ENCODE peak calls at places on chromosomes 3 and 15, in four cellular contexts. R is kidney epithelial cell; F is CD8-positive, alpha-beta memory T cell; J is adipocyte. B is an unnamed sample.

GRCh38 chr3:35521196-35521595 is 118.1 kb upstream of the ARPP21 start:
- DNase-seq in F (no peak), J (no peak), R (no peak), B (no peak)

GRCh38 chr3:197353867-197354180 is 55.4 kb upstream of the DLG1 start:
- DNase-seq in J (peak; percentile 24), F (no peak), R (no peak), B (peak; percentile 78)

GRCh38 chr3:66453525-66454463 is 47.0 kb downstream of the LRIG1 start:
- DNase-seq in R (no peak), F (no peak), J (no peak), B (no peak)

GRCh38 chr3:10274601-10275000 is 18.1 kb downstream of the GHRL start:
- DNase-seq in F (no peak), R (no peak), J (no peak), B (no peak)

GRCh38 chr3:52385157-52385556 is 59.7 kb downstream of the SEMA3G start:
- DNase-seq in J (peak; percentile 25), R (peak; percentile 14), F (no peak), B (peak; percentile 5)

GRCh38 chr3:61613666-61614065 is 52.3 kb downstream of the PTPRG start:
- DNase-seq in J (no peak), R (no peak), F (no peak), B (no peak)

GRCh38 chr3:73052857-73053256 is 8.6 kb upstream of the EBLN2 start:
- DNase-seq in J (no peak), F (no peak), R (no peak), B (no peak)

GRCh38 chr15:89112341-89112971 is 24.2 kb downstream of the ABHD2 start:
- DNase-seq in R (no peak), J (peak; percentile 56), F (no peak), B (peak; percentile 78)

GRCh38 chr3:122903171-122903570 is 108.3 kb downstream of the SLC49A4 start:
- DNase-seq in J (no peak), F (no peak), R (no peak), B (no peak)

GRCh38 chr3:122902326-122902725 is 107.5 kb downstream of the SLC49A4 start:
- DNase-seq in F (no peak), J (no peak), R (no peak), B (no peak)

GRCh38 chr3:122911901-122912300 is 115.7 kb downstream of the SEMA5B start:
- DNase-seq in F (no peak), R (no peak), J (no peak), B (no peak)

GRCh38 chr3:122908251-122908650 is 113.4 kb downstream of the SLC49A4 start:
- DNase-seq in J (no peak), F (no peak), R (no peak), B (no peak)

DNA sequence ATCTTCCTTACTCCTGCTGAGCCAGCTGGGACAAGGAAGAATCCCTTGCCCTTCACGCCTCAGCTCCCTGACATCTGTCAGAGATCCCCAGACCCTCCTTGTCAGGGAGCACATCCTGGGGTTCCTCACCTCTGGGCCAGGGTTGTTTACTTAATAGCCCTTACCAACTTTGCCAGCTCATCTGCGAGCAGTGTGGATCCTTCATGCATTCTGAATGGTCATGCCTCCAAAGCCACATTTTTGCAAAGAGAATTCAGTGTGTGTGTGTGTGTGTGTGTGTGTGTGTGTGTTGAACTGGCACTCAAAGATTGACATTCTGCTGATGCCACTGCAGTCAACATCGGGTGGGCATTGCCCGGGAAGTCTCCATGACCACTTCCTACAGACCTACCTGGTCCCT is 112.6 kb downstream of the SLC49A4 start:
- DNase-seq in R (no peak), J (no peak), F (no peak), B (no peak)
- H3K27me3 ChIP-seq in R (peaks cover 10% of the 10 kb centered on the region), J (peaks cover 34% of the 10 kb centered on the region), F (peaks cover 4% of the 10 kb centered on the region), B (no peaks in the 10 kb centered on the region)

GRCh38 chr3:181715601-181716340 is 4.0 kb downstream of the SOX2 start:
- DNase-seq in J (no peak), R (no peak), F (no peak), B (no peak)
- H3K4me3 ChIP-seq in J (no peak overlapping the region), R (no peak overlapping the region), F (no peak overlapping the region), B (no peak overlapping the region)

GRCh38 chr3:65439641-65440040 is 599.1 kb downstream of the MAGI1 start:
- DNase-seq in F (no peak), J (peak; percentile 87), R (peak; percentile 18), B (peak; percentile 12)

GRCh38 chr3:65438612-65439011 is 600.1 kb downstream of the MAGI1 start:
- DNase-seq in J (no peak), F (no peak), R (no peak), B (no peak)

GRCh38 chr3:65436580-65436979 is 602.1 kb downstream of the MAGI1 start:
- DNase-seq in J (peak; percentile 33), F (no peak), R (no peak), B (no peak)

GRCh38 chr3:65433480-65433879 is 605.2 kb downstream of the MAGI1 start:
- DNase-seq in F (no peak), J (no peak), R (no peak), B (no peak)

GRCh38 chr3:65438096-65438495 is 600.6 kb downstream of the MAGI1 start:
- DNase-seq in R (no peak), F (no peak), J (no peak), B (no peak)
- H3K36me3 ChIP-seq in R (no peaks in the 10 kb centered on the region), F (no peaks in the 10 kb centered on the region), J (peaks cover 51% of the 10 kb centered on the region), B (no peaks in the 10 kb centered on the region)

GRCh38 chr3:13251166-13251892 is 168.8 kb downstream of the NUP210 start:
- DNase-seq in R (no peak), F (no peak), J (no peak), B (no peak)

GRCh38 chr3:13252207-13252606 is 167.9 kb downstream of the NUP210 start:
- DNase-seq in J (no peak), F (no peak), R (no peak), B (no peak)

GRCh38 chr3:13253208-13253937 is 166.7 kb downstream of the NUP210 start:
- DNase-seq in F (no peak), R (no peak), J (no peak), B (no peak)

GRCh38 chr3:13256845-13257244 is 163.3 kb downstream of the NUP210 start:
- DNase-seq in R (no peak), F (no peak), J (no peak), B (no peak)

GRCh38 chr3:13254028-13254951 is 165.8 kb downstream of the NUP210 start:
- DNase-seq in J (no peak), R (no peak), F (no peak), B (no peak)
- H3K27me3 ChIP-seq in J (peaks cover 57% of the 10 kb centered on the region), R (peaks cover 24% of the 10 kb centered on the region), F (peaks cover 3% of the 10 kb centered on the region), B (no peaks in the 10 kb centered on the region)

DNA sequence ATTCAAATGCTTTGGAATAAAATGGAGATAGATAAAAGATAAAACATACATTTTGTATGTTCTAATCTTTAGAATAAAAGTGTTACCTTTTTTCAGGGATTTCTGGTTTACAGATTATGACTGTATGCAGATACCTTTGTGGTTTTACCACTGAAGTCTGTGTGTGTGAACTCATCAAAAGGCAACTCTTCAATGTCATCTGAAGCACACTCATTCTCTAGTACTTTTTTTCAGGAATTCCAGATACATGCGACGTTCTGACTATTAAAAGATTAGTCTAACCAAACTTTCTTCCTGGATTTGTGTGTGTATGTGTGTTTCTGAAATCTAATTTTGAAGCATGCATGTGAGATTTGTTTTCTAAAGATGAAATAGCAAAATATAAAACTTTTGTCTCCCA is 188.6 kb downstream of the NLGN1 start:
- DNase-seq in R (no peak), J (peak; percentile 30), F (no peak), B (no peak)
- H3K4me3 ChIP-seq in R (no peak overlapping the region), J (no peak overlapping the region), F (no peak overlapping the region), B (peak overlapping the region; percentile 60)

GRCh38 chr3:142484912-142485435 is 37.1 kb upstream of the XRN1 start:
- DNase-seq in R (no peak), J (no peak), F (no peak), B (no peak)

GRCh38 chr3:142481196-142481595 is 33.4 kb upstream of the XRN1 start:
- DNase-seq in R (no peak), J (no peak), F (no peak), B (no peak)
- H3K36me3 ChIP-seq in R (peaks cover 2% of the 10 kb centered on the region), J (peaks cover 57% of the 10 kb centered on the region), F (peaks cover 22% of the 10 kb centered on the region), B (peaks cover 69% of the 10 kb centered on the region)

DNA sequence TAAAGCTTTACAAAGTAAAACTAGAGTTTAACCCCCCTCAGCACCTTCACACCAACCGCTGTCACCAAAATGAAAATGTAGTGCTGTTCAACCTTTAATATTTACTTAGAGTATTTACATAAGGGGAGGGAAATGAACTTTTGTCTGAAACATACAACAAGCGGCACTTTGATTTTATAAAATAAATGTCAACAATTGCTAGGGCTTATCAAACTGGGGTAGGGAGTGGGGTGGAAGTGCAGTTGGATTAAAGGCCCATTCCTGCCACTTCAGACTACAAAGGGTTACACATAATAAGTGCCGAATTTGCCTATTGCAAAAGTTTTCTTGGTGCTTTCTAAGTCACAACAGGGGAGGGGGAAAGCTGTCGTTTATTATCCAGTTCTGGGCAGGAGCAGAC is 16.7 kb downstream of the SOX2 start:
- DNase-seq in J (no peak), F (no peak), R (no peak), B (no peak)
- H3K27me3 ChIP-seq in J (peaks cover 72% of the 10 kb centered on the region), F (peaks cover 58% of the 10 kb centered on the region), R (peaks cover 72% of the 10 kb centered on the region), B (peaks cover 65% of the 10 kb centered on the region)

B was measured in MG63.